ENCODE peak calls at places on chromosome 17, in eight cellular contexts. One of them, this sample, is unnamed.

GRCh38 chr17:72502111-72502939 is 381.5 kb downstream of the SOX9 start:
- DNase-seq in naive thymus-derived CD8-positive, alpha-beta T cell: no peak
- DNase-seq in OCI-LY7: no peak
- DNase-seq in AG04450: peak; percentile 30
- DNase-seq in neural crest cell: no peak
- DNase-seq in NCI-H1694 treated with DMSO at 0.1 percent for 48 hours: no peak
- DNase-seq in activated CD4-positive, alpha-beta T cell treated with anti-CD3 and anti-CD28 coated beads, Interleukin-2, amount 50 U/mL, for 1 hour: no peak
- DNase-seq in fibroblast of pulmonary artery: peak; percentile 62
- DNase-seq in this sample: no peak

GRCh38 chr17:78394209-78394608 is 15.8 kb downstream of the PGS1 start:
- DNase-seq in OCI-LY7: no peak
- DNase-seq in neural crest cell: no peak
- DNase-seq in activated CD4-positive, alpha-beta T cell treated with anti-CD3 and anti-CD28 coated beads, Interleukin-2, amount 50 U/mL, for 1 hour: no peak
- DNase-seq in fibroblast of pulmonary artery: no peak
- DNase-seq in AG04450: no peak
- DNase-seq in NCI-H1694 treated with DMSO at 0.1 percent for 48 hours: no peak
- DNase-seq in naive thymus-derived CD8-positive, alpha-beta T cell: no peak
- DNase-seq in this sample: peak; percentile 94

GRCh38 chr17:81831957-81832607 is 1.0 kb downstream of the MCRIP1 start:
- DNase-seq in activated CD4-positive, alpha-beta T cell treated with anti-CD3 and anti-CD28 coated beads, Interleukin-2, amount 50 U/mL, for 1 hour: peak; percentile 40
- DNase-seq in neural crest cell: no peak
- DNase-seq in AG04450: no peak
- DNase-seq in OCI-LY7: peak; percentile 77
- DNase-seq in naive thymus-derived CD8-positive, alpha-beta T cell: peak; percentile 43
- DNase-seq in fibroblast of pulmonary artery: no peak
- DNase-seq in NCI-H1694 treated with DMSO at 0.1 percent for 48 hours: peak; percentile 29
- DNase-seq in this sample: no peak

GRCh38 chr17:79749156-79749815 is 18.5 kb downstream of the ENPP7 start:
- DNase-seq in OCI-LY7: no peak
- DNase-seq in neural crest cell: no peak
- DNase-seq in naive thymus-derived CD8-positive, alpha-beta T cell: no peak
- DNase-seq in activated CD4-positive, alpha-beta T cell treated with anti-CD3 and anti-CD28 coated beads, Interleukin-2, amount 50 U/mL, for 1 hour: no peak
- DNase-seq in fibroblast of pulmonary artery: peak; percentile 73
- DNase-seq in NCI-H1694 treated with DMSO at 0.1 percent for 48 hours: no peak
- DNase-seq in AG04450: peak; percentile 33
- DNase-seq in this sample: no peak

GRCh38 chr17:55931448-55931847 is 180.6 kb downstream of the PCTP start:
- DNase-seq in naive thymus-derived CD8-positive, alpha-beta T cell: no peak
- DNase-seq in neural crest cell: no peak
- DNase-seq in fibroblast of pulmonary artery: no peak
- DNase-seq in activated CD4-positive, alpha-beta T cell treated with anti-CD3 and anti-CD28 coated beads, Interleukin-2, amount 50 U/mL, for 1 hour: no peak
- DNase-seq in NCI-H1694 treated with DMSO at 0.1 percent for 48 hours: no peak
- DNase-seq in AG04450: no peak
- DNase-seq in OCI-LY7: no peak
- DNase-seq in this sample: no peak

GRCh38 chr17:75822119-75822799 is 21.9 kb downstream of the UNC13D start:
- DNase-seq in AG04450: no peak
- DNase-seq in neural crest cell: no peak
- DNase-seq in NCI-H1694 treated with DMSO at 0.1 percent for 48 hours: peak; percentile 52
- DNase-seq in OCI-LY7: peak; percentile 58
- DNase-seq in naive thymus-derived CD8-positive, alpha-beta T cell: peak; percentile 38
- DNase-seq in activated CD4-positive, alpha-beta T cell treated with anti-CD3 and anti-CD28 coated beads, Interleukin-2, amount 50 U/mL, for 1 hour: no peak
- DNase-seq in fibroblast of pulmonary artery: no peak
- DNase-seq in this sample: no peak

GRCh38 chr17:61395409-61395982 is 4.1 kb upstream of the TBX2 start:
- DNase-seq in fibroblast of pulmonary artery: no peak
- DNase-seq in OCI-LY7: no peak
- DNase-seq in neural crest cell: no peak
- DNase-seq in AG04450: no peak
- DNase-seq in NCI-H1694 treated with DMSO at 0.1 percent for 48 hours: no peak
- DNase-seq in activated CD4-positive, alpha-beta T cell treated with anti-CD3 and anti-CD28 coated beads, Interleukin-2, amount 50 U/mL, for 1 hour: no peak
- DNase-seq in naive thymus-derived CD8-positive, alpha-beta T cell: no peak
- DNase-seq in this sample: no peak

GRCh38 chr17:82231562-82232321 is 2.9 kb downstream of the SLC16A3 start:
- DNase-seq in fibroblast of pulmonary artery: peak; percentile 89
- DNase-seq in activated CD4-positive, alpha-beta T cell treated with anti-CD3 and anti-CD28 coated beads, Interleukin-2, amount 50 U/mL, for 1 hour: no peak
- DNase-seq in naive thymus-derived CD8-positive, alpha-beta T cell: no peak
- DNase-seq in AG04450: no peak
- DNase-seq in NCI-H1694 treated with DMSO at 0.1 percent for 48 hours: no peak
- DNase-seq in OCI-LY7: no peak
- DNase-seq in neural crest cell: peak; percentile 41
- DNase-seq in this sample: no peak

GRCh38 chr17:49106366-49107210 is 26.0 kb upstream of the B4GALNT2 start:
- DNase-seq in neural crest cell: no peak
- DNase-seq in AG04450: no peak
- DNase-seq in fibroblast of pulmonary artery: peak; percentile 48
- DNase-seq in activated CD4-positive, alpha-beta T cell treated with anti-CD3 and anti-CD28 coated beads, Interleukin-2, amount 50 U/mL, for 1 hour: no peak
- DNase-seq in OCI-LY7: no peak
- DNase-seq in naive thymus-derived CD8-positive, alpha-beta T cell: no peak
- DNase-seq in NCI-H1694 treated with DMSO at 0.1 percent for 48 hours: no peak
- DNase-seq in this sample: no peak

GRCh38 chr17:7325031-7325528 is 4.1 kb downstream of the NEURL4 start:
- DNase-seq in activated CD4-positive, alpha-beta T cell treated with anti-CD3 and anti-CD28 coated beads, Interleukin-2, amount 50 U/mL, for 1 hour: no peak
- DNase-seq in fibroblast of pulmonary artery: no peak
- DNase-seq in AG04450: no peak
- DNase-seq in OCI-LY7: no peak
- DNase-seq in naive thymus-derived CD8-positive, alpha-beta T cell: no peak
- DNase-seq in NCI-H1694 treated with DMSO at 0.1 percent for 48 hours: no peak
- DNase-seq in neural crest cell: no peak
- DNase-seq in this sample: no peak

GRCh38 chr17:37826497-37827115 is 81.7 kb upstream of the HNF1B start:
- DNase-seq in activated CD4-positive, alpha-beta T cell treated with anti-CD3 and anti-CD28 coated beads, Interleukin-2, amount 50 U/mL, for 1 hour: no peak
- DNase-seq in NCI-H1694 treated with DMSO at 0.1 percent for 48 hours: peak; percentile 38
- DNase-seq in naive thymus-derived CD8-positive, alpha-beta T cell: no peak
- DNase-seq in AG04450: no peak
- DNase-seq in neural crest cell: no peak
- DNase-seq in OCI-LY7: peak; percentile 72
- DNase-seq in fibroblast of pulmonary artery: no peak
- DNase-seq in this sample: no peak

GRCh38 chr17:60827920-60828319 is 150.3 kb downstream of the BCAS3 start:
- DNase-seq in OCI-LY7: no peak
- DNase-seq in AG04450: no peak
- DNase-seq in NCI-H1694 treated with DMSO at 0.1 percent for 48 hours: no peak
- DNase-seq in naive thymus-derived CD8-positive, alpha-beta T cell: no peak
- DNase-seq in fibroblast of pulmonary artery: no peak
- DNase-seq in activated CD4-positive, alpha-beta T cell treated with anti-CD3 and anti-CD28 coated beads, Interleukin-2, amount 50 U/mL, for 1 hour: no peak
- DNase-seq in neural crest cell: no peak
- DNase-seq in this sample: no peak

GRCh38 chr17:50279181-50279526 is 4.9 kb downstream of the TMEM92 start:
- DNase-seq in activated CD4-positive, alpha-beta T cell treated with anti-CD3 and anti-CD28 coated beads, Interleukin-2, amount 50 U/mL, for 1 hour: no peak
- DNase-seq in OCI-LY7: no peak
- DNase-seq in neural crest cell: no peak
- DNase-seq in AG04450: no peak
- DNase-seq in NCI-H1694 treated with DMSO at 0.1 percent for 48 hours: no peak
- DNase-seq in naive thymus-derived CD8-positive, alpha-beta T cell: no peak
- DNase-seq in fibroblast of pulmonary artery: peak; percentile 28
- DNase-seq in this sample: no peak

GRCh38 chr17:69539781-69540319 is 125.4 kb downstream of the MAP2K6 start:
- DNase-seq in fibroblast of pulmonary artery: peak; percentile 91
- DNase-seq in NCI-H1694 treated with DMSO at 0.1 percent for 48 hours: no peak
- DNase-seq in OCI-LY7: no peak
- DNase-seq in neural crest cell: no peak
- DNase-seq in activated CD4-positive, alpha-beta T cell treated with anti-CD3 and anti-CD28 coated beads, Interleukin-2, amount 50 U/mL, for 1 hour: no peak
- DNase-seq in AG04450: peak; percentile 86
- DNase-seq in naive thymus-derived CD8-positive, alpha-beta T cell: no peak
- DNase-seq in this sample: no peak

GRCh38 chr17:7109461-7110322 is 4.9 kb downstream of the ASGR2 start:
- DNase-seq in NCI-H1694 treated with DMSO at 0.1 percent for 48 hours: no peak
- DNase-seq in AG04450: no peak
- DNase-seq in OCI-LY7: no peak
- DNase-seq in activated CD4-positive, alpha-beta T cell treated with anti-CD3 and anti-CD28 coated beads, Interleukin-2, amount 50 U/mL, for 1 hour: no peak
- DNase-seq in naive thymus-derived CD8-positive, alpha-beta T cell: no peak
- DNase-seq in fibroblast of pulmonary artery: no peak
- DNase-seq in neural crest cell: no peak
- DNase-seq in this sample: no peak

GRCh38 chr17:55437165-55437605 is 15.6 kb upstream of the MMD start:
- DNase-seq in naive thymus-derived CD8-positive, alpha-beta T cell: no peak
- DNase-seq in OCI-LY7: peak; percentile 97
- DNase-seq in activated CD4-positive, alpha-beta T cell treated with anti-CD3 and anti-CD28 coated beads, Interleukin-2, amount 50 U/mL, for 1 hour: no peak
- DNase-seq in fibroblast of pulmonary artery: no peak
- DNase-seq in neural crest cell: no peak
- DNase-seq in AG04450: no peak
- DNase-seq in NCI-H1694 treated with DMSO at 0.1 percent for 48 hours: no peak
- DNase-seq in this sample: no peak

GRCh38 chr17:29158515-29159275 is 21.5 kb downstream of the MYO18A start:
- DNase-seq in OCI-LY7: no peak
- DNase-seq in naive thymus-derived CD8-positive, alpha-beta T cell: no peak
- DNase-seq in neural crest cell: no peak
- DNase-seq in AG04450: peak; percentile 60
- DNase-seq in fibroblast of pulmonary artery: peak; percentile 72
- DNase-seq in NCI-H1694 treated with DMSO at 0.1 percent for 48 hours: no peak
- DNase-seq in activated CD4-positive, alpha-beta T cell treated with anti-CD3 and anti-CD28 coated beads, Interleukin-2, amount 50 U/mL, for 1 hour: no peak
- DNase-seq in this sample: no peak

GRCh38 chr17:37792787-37793186 is 47.9 kb upstream of the HNF1B start:
- DNase-seq in AG04450: no peak
- DNase-seq in OCI-LY7: no peak
- DNase-seq in neural crest cell: no peak
- DNase-seq in activated CD4-positive, alpha-beta T cell treated with anti-CD3 and anti-CD28 coated beads, Interleukin-2, amount 50 U/mL, for 1 hour: no peak
- DNase-seq in NCI-H1694 treated with DMSO at 0.1 percent for 48 hours: no peak
- DNase-seq in fibroblast of pulmonary artery: peak; percentile 31
- DNase-seq in naive thymus-derived CD8-positive, alpha-beta T cell: no peak
- DNase-seq in this sample: no peak

GRCh38 chr17:17109896-17110295 is 67.6 kb downstream of the MPRIP start:
- DNase-seq in activated CD4-positive, alpha-beta T cell treated with anti-CD3 and anti-CD28 coated beads, Interleukin-2, amount 50 U/mL, for 1 hour: peak; percentile 39
- DNase-seq in OCI-LY7: no peak
- DNase-seq in NCI-H1694 treated with DMSO at 0.1 percent for 48 hours: no peak
- DNase-seq in fibroblast of pulmonary artery: no peak
- DNase-seq in neural crest cell: no peak
- DNase-seq in naive thymus-derived CD8-positive, alpha-beta T cell: peak; percentile 14
- DNase-seq in AG04450: no peak
- DNase-seq in this sample: no peak

GRCh38 chr17:70114405-70114804 is 39.4 kb downstream of the KCNJ16 start:
- DNase-seq in NCI-H1694 treated with DMSO at 0.1 percent for 48 hours: no peak
- DNase-seq in neural crest cell: no peak
- DNase-seq in naive thymus-derived CD8-positive, alpha-beta T cell: no peak
- DNase-seq in AG04450: no peak
- DNase-seq in OCI-LY7: no peak
- DNase-seq in activated CD4-positive, alpha-beta T cell treated with anti-CD3 and anti-CD28 coated beads, Interleukin-2, amount 50 U/mL, for 1 hour: no peak
- DNase-seq in fibroblast of pulmonary artery: no peak
- DNase-seq in this sample: no peak

GRCh38 chr17:80926601-80927250 is 64.9 kb upstream of the CHMP6 start:
- DNase-seq in OCI-LY7: no peak
- DNase-seq in neural crest cell: no peak
- DNase-seq in NCI-H1694 treated with DMSO at 0.1 percent for 48 hours: no peak
- DNase-seq in naive thymus-derived CD8-positive, alpha-beta T cell: no peak
- DNase-seq in AG04450: no peak
- DNase-seq in activated CD4-positive, alpha-beta T cell treated with anti-CD3 and anti-CD28 coated beads, Interleukin-2, amount 50 U/mL, for 1 hour: no peak
- DNase-seq in fibroblast of pulmonary artery: no peak
- DNase-seq in this sample: no peak

GRCh38 chr17:64074704-64075484 is 54.5 kb upstream of the ICAM2 start:
- DNase-seq in AG04450: no peak
- DNase-seq in activated CD4-positive, alpha-beta T cell treated with anti-CD3 and anti-CD28 coated beads, Interleukin-2, amount 50 U/mL, for 1 hour: no peak
- DNase-seq in neural crest cell: no peak
- DNase-seq in OCI-LY7: no peak
- DNase-seq in naive thymus-derived CD8-positive, alpha-beta T cell: no peak
- DNase-seq in fibroblast of pulmonary artery: peak; percentile 74
- DNase-seq in NCI-H1694 treated with DMSO at 0.1 percent for 48 hours: no peak
- DNase-seq in this sample: no peak

GRCh38 chr17:55444471-55445441 is 23.1 kb upstream of the MMD start:
- DNase-seq in AG04450: no peak
- DNase-seq in OCI-LY7: no peak
- DNase-seq in neural crest cell: no peak
- DNase-seq in NCI-H1694 treated with DMSO at 0.1 percent for 48 hours: no peak
- DNase-seq in fibroblast of pulmonary artery: peak; percentile 56
- DNase-seq in activated CD4-positive, alpha-beta T cell treated with anti-CD3 and anti-CD28 coated beads, Interleukin-2, amount 50 U/mL, for 1 hour: no peak
- DNase-seq in naive thymus-derived CD8-positive, alpha-beta T cell: no peak
- DNase-seq in this sample: no peak

GRCh38 chr17:78817123-78817522 is 23.5 kb downstream of the USP36 start:
- DNase-seq in OCI-LY7: no peak
- DNase-seq in neural crest cell: no peak
- DNase-seq in NCI-H1694 treated with DMSO at 0.1 percent for 48 hours: no peak
- DNase-seq in fibroblast of pulmonary artery: no peak
- DNase-seq in activated CD4-positive, alpha-beta T cell treated with anti-CD3 and anti-CD28 coated beads, Interleukin-2, amount 50 U/mL, for 1 hour: peak; percentile 61
- DNase-seq in naive thymus-derived CD8-positive, alpha-beta T cell: peak; percentile 88
- DNase-seq in AG04450: no peak
- DNase-seq in this sample: no peak